ENCODE peak calls at places on chromosomes 3 and 15, in nine cellular contexts. R, O, P, F, H, C, E, M and G are unnamed samples.

GRCh38 chr15:45719490-45719889 is 84.7 kb downstream of the SQOR start:
- DNase-seq in R (no peak), H (no peak), F (no peak), C (no peak), P (no peak), E (no peak), M (no peak), O (no peak), G (no peak)

GRCh38 chr15:31732695-31733094 is 297.6 kb upstream of the CHRNA7 start:
- DNase-seq in P (no peak), E (no peak), F (no peak), O (no peak), H (no peak), R (no peak), M (no peak), C (no peak), G (no peak)

GRCh38 chr3:14792691-14793121 is 26.1 kb upstream of the FGD5 start:
- DNase-seq in E (no peak), P (no peak), R (no peak), C (no peak), M (no peak), O (no peak), H (no peak), F (no peak), G (no peak)

GRCh38 chr3:55343486-55344357 is 143.4 kb downstream of the WNT5A start:
- DNase-seq in H (no peak), M (no peak), R (no peak), F (no peak), C (no peak), O (no peak), P (no peak), E (no peak), G (no peak)

GRCh38 chr3:15628967-15629366 is 27.4 kb downstream of the BTD start:
- DNase-seq in M (no peak), R (no peak), P (no peak), E (no peak), H (no peak), F (no peak), C (no peak), O (no peak), G (peak)

GRCh38 chr15:38154837-38155236 is 97.8 kb upstream of the SPRED1 start:
- DNase-seq in H (no peak), E (no peak), P (no peak), O (no peak), M (no peak), F (no peak), C (no peak), R (no peak), G (no peak)

GRCh38 chr15:75693501-75694240 is 19.0 kb downstream of the CSPG4 start:
- DNase-seq in O (no peak), F (peak), R (no peak), M (no peak), E (no peak), P (no peak), C (no peak), H (no peak), G (peak)

GRCh38 chr15:93072440-93073394 is 16.3 kb downstream of the RGMA start:
- DNase-seq in H (no peak), R (peak), M (no peak), E (peak), F (no peak), C (peak), P (peak), O (peak), G (no peak)

GRCh38 chr3:98954242-98954641 is 52.7 kb upstream of the DCBLD2 start:
- DNase-seq in P (no peak), H (no peak), F (no peak), M (no peak), C (no peak), E (no peak), O (no peak), R (no peak), G (peak)

GRCh38 chr3:123732447-123732846 is 147.6 kb upstream of the HACD2 start:
- DNase-seq in O (no peak), E (no peak), M (no peak), C (no peak), P (no peak), H (no peak), R (no peak), F (no peak), G (peak)

GRCh38 chr3:185400340-185400667 is 37.4 kb downstream of the MAP3K13 start:
- DNase-seq in O (no peak), C (no peak), E (no peak), R (no peak), F (no peak), H (no peak), M (no peak), P (no peak), G (peak)

GRCh38 chr3:138186216-138186615 is 885 bp upstream of the ARMC8 start:
- DNase-seq in H (no peak), O (no peak), M (peak), E (no peak), P (no peak), F (no peak), R (no peak), C (no peak), G (no peak)

GRCh38 chr3:129481783-129482332 is 41.8 kb downstream of the IFT122 start:
- DNase-seq in F (no peak), R (no peak), C (peak), P (no peak), M (no peak), E (no peak), O (no peak), H (peak), G (peak)

GRCh38 chr3:178705925-178706324 is 169.7 kb downstream of the KCNMB2 start:
- DNase-seq in O (no peak), H (no peak), C (no peak), M (no peak), R (no peak), F (no peak), E (peak), P (no peak), G (peak)

GRCh38 chr3:108907194-108907593 is 46.5 kb downstream of the GUCA1C start:
- DNase-seq in F (no peak), H (no peak), R (no peak), E (no peak), P (no peak), M (no peak), C (no peak), O (no peak), G (no peak)

GRCh38 chr3:39668420-39668819 is 141.0 kb upstream of the MYRIP start:
- DNase-seq in H (no peak), C (peak), R (peak), E (peak), O (no peak), P (no peak), F (peak), M (peak), G (peak)

GRCh38 chr3:100075731-100076543 is 38.4 kb downstream of the FILIP1L start:
- DNase-seq in O (no peak), H (no peak), E (no peak), R (no peak), M (no peak), P (no peak), F (no peak), C (no peak), G (no peak)

GRCh38 chr15:79981861-79982455 is 11.0 kb upstream of the BCL2A1 start:
- DNase-seq in H (no peak), M (no peak), F (no peak), E (no peak), R (no peak), P (no peak), O (no peak), C (no peak), G (no peak)

GRCh38 chr3:14716593-14716992 is 41.7 kb downstream of the C3orf20 start:
- DNase-seq in E (no peak), O (no peak), C (no peak), H (no peak), F (no peak), P (no peak), R (no peak), M (no peak), G (no peak)

GRCh38 chr15:93974804-93975481 is 256.4 kb upstream of the MCTP2 start:
- DNase-seq in F (peak), H (no peak), M (peak), P (no peak), O (no peak), E (peak), C (peak), R (no peak), G (peak)